ENCODE peak calls at places on chromosomes 7 and 10, in seven cellular contexts. L, H, Z, B, P, R and Q are unnamed samples.

GRCh38 chr10:28728396-28728795 is 51.1 kb downstream of the BAMBI start:
- DNase-seq in Z (no peak), L (no peak), R (no peak), P (no peak), B (no peak), H (no peak), Q (no peak)

GRCh38 chr7:152989889-152990380 is 230.4 kb downstream of the ACTR3B start:
- DNase-seq in R (peak), H (no peak), B (peak), Z (no peak), L (no peak), P (no peak), Q (no peak)

GRCh38 chr7:151321341-151321740 is 20.3 kb upstream of the NUB1 start:
- DNase-seq in H (no peak), Z (no peak), B (no peak), R (no peak), P (no peak), L (no peak), Q (no peak)

GRCh38 chr10:88038268-88038667 is 174.8 kb downstream of the PTEN start:
- DNase-seq in R (no peak), P (no peak), H (no peak), B (peak), Z (peak), L (peak), Q (no peak)

GRCh38 chr10:100803481-100803880 is 58.1 kb downstream of the PAX2 start:
- DNase-seq in H (peak), L (no peak), R (no peak), Z (no peak), P (no peak), B (no peak), Q (peak)

GRCh38 chr10:76621886-76622620 is 1015.6 kb downstream of the KCNMA1 start:
- DNase-seq in Z (no peak), H (no peak), B (peak), L (peak), P (no peak), R (no peak), Q (no peak)

GRCh38 chr7:158529181-158530096 is 58.2 kb downstream of the PTPRN2 start:
- DNase-seq in B (no peak), H (no peak), R (no peak), Z (no peak), L (no peak), P (no peak), Q (no peak)

GRCh38 chr7:124688991-124689390 is 76.6 kb downstream of the GPR37 start:
- DNase-seq in Z (no peak), P (no peak), R (no peak), H (no peak), L (peak), B (peak), Q (no peak)

GRCh38 chr7:128052404-128052803 is 21.2 kb upstream of the LRRC4 start:
- DNase-seq in P (no peak), B (no peak), L (no peak), Z (no peak), R (no peak), H (no peak), Q (no peak)